ENCODE peak calls at places on chromosome 5, in four cellular contexts. E is IMR-90; Z is upper lobe of left lung; H is CD4-positive, alpha-beta T cell. A is an unnamed sample.
A peak's percentile ranks its signal among the peaks of the same experiment; 100 is the strongest.

GRCh38 chr5:82855893-82856292 is 221.3 kb downstream of the TMEM167A start:
- DNase-seq in E (no peak), Z (no peak), H (no peak), A (no peak)

GRCh38 chr5:139650689-139651501 is 2.7 kb downstream of the CXXC5 start:
- DNase-seq in E (no peak), Z (peak; percentile 84), H (no peak), A (no peak)

GRCh38 chr5:155850411-155850810 is 476.6 kb upstream of the SGCD start:
- DNase-seq in E (no peak), Z (no peak), H (no peak), A (no peak)

GRCh38 chr5:27639005-27639612 is 600.7 kb upstream of the CDH9 start:
- DNase-seq in E (no peak), Z (no peak), H (no peak), A (no peak)

GRCh38 chr5:9549941-9550340 is 4.1 kb upstream of the SEMA5A start:
- DNase-seq in E (peak; percentile 77), Z (no peak), H (no peak), A (no peak)

GRCh38 chr5:129904102-129904666 is at the start of gene CHSY3:
- DNase-seq in E (peak; percentile 54), Z (peak; percentile 89), H (peak; percentile 34), A (peak; percentile 70)

GRCh38 chr5:54720346-54720745 is 202.8 kb downstream of the SNX18 start:
- DNase-seq in E (no peak), Z (no peak), H (no peak), A (no peak)

GRCh38 chr5:37002176-37002751 is 125.7 kb downstream of the NIPBL start:
- DNase-seq in E (no peak), Z (no peak), H (no peak), A (no peak)

GRCh38 chr5:120396186-120396585 is 67.9 kb upstream of the PRR16 start:
- DNase-seq in E (peak; percentile 74), Z (no peak), H (no peak), A (no peak)

GRCh38 chr5:37786855-37787254 is 53.0 kb downstream of the GDNF start:
- DNase-seq in E (peak; percentile 85), Z (no peak), H (no peak), A (no peak)

GRCh38 chr5:140480310-140481014 is 67.0 kb upstream of the EIF4EBP3 start:
- DNase-seq in E (peak; percentile 4), Z (no peak), H (no peak), A (no peak)

GRCh38 chr5:32612134-32612888 is 27.0 kb downstream of the SUB1 start:
- DNase-seq in E (peak; percentile 20), Z (peak; percentile 24), H (no peak), A (no peak)

GRCh38 chr5:180021900-180022299 is 49.7 kb downstream of the RNF130 start:
- DNase-seq in E (no peak), Z (no peak), H (no peak), A (no peak)

GRCh38 chr5:16889972-16890519 is 46.0 kb downstream of the MYO10 start:
- DNase-seq in E (peak; percentile 78), Z (no peak), H (no peak), A (no peak)

GRCh38 chr5:24899180-24899579 is 254.4 kb upstream of the CDH10 start:
- DNase-seq in E (no peak), Z (no peak), H (no peak), A (no peak)

GRCh38 chr5:79120221-79120620 is 8.6 kb downstream of the BHMT start:
- DNase-seq in E (no peak), Z (peak; percentile 36), H (no peak), A (no peak)

GRCh38 chr5:14675309-14675708 is 10.8 kb downstream of the OTULIN start:
- DNase-seq in E (no peak), Z (no peak), H (no peak), A (no peak)

GRCh38 chr5:142016576-142016975 is 3.7 kb upstream of the GNPDA1 start:
- DNase-seq in E (no peak), Z (no peak), H (no peak), A (no peak)

GRCh38 chr5:159765760-159766517 is 150.3 kb upstream of the ADRA1B start:
- DNase-seq in E (peak; percentile 23), Z (no peak), H (no peak), A (no peak)

GRCh38 chr5:107639990-107640389 is 30.7 kb downstream of the EFNA5 start:
- DNase-seq in E (no peak), Z (no peak), H (no peak), A (no peak)

GRCh38 chr5:16666861-16667481 is 50.2 kb upstream of the RETREG1 start:
- DNase-seq in E (peak; percentile 15), Z (no peak), H (peak; percentile 56), A (no peak)

GRCh38 chr5:218457-219289 is 553 bp downstream of the SDHA start:
- DNase-seq in E (peak; percentile 19), Z (peak; percentile 59), H (peak; percentile 38), A (no peak)

GRCh38 chr5:103305829-103306228 is 47.3 kb downstream of the MACIR start:
- DNase-seq in E (peak; percentile 0), Z (no peak), H (no peak), A (no peak)

GRCh38 chr5:103801681-103802080 is 239.1 kb upstream of the NUDT12 start:
- DNase-seq in E (peak; percentile 3), Z (no peak), H (no peak), A (no peak)

GRCh38 chr5:42566658-42567313 is 143.5 kb downstream of the GHR start:
- DNase-seq in E (no peak), Z (no peak), H (no peak), A (no peak)

GRCh38 chr5:141941307-141941706 is 16.7 kb downstream of the PCDH12 start:
- DNase-seq in E (no peak), Z (no peak), H (no peak), A (no peak)

GRCh38 chr5:56561-57290 is 35.2 kb upstream of the PLEKHG4B start:
- DNase-seq in E (peak; percentile 52), Z (no peak), H (no peak), A (no peak)

GRCh38 chr5:54610197-54610898 is 92.8 kb downstream of the SNX18 start:
- DNase-seq in E (no peak), Z (no peak), H (no peak), A (no peak)

GRCh38 chr5:147234825-147235635 is at the start of gene STK32A:
- DNase-seq in E (no peak), Z (peak; percentile 79), H (no peak), A (peak; percentile 63)

GRCh38 chr5:44183753-44184152 is 205.5 kb downstream of the FGF10 start:
- DNase-seq in E (no peak), Z (no peak), H (no peak), A (no peak)

GRCh38 chr5:151264113-151264512 is 11.1 kb downstream of the GM2A start:
- DNase-seq in E (peak; percentile 47), Z (no peak), H (no peak), A (no peak)

GRCh38 chr5:62779010-62779422 is 200.4 kb downstream of the LRRC70 start:
- DNase-seq in E (peak; percentile 60), Z (no peak), H (no peak), A (no peak)
- TF ChIP-seq CTCF in E (peak; percentile 81), Z (peak; percentile 58), H (peak; percentile 70), A (peak; percentile 76)

GRCh38 chr5:74403771-74404170 is 236.8 kb downstream of the ENC1 start:
- DNase-seq in E (no peak), Z (no peak), H (no peak), A (no peak)

GRCh38 chr5:74406844-74407243 is 233.7 kb downstream of the ENC1 start:
- DNase-seq in E (no peak), Z (no peak), H (no peak), A (no peak)

GRCh38 chr5:74401566-74402320 is 238.8 kb downstream of the ENC1 start:
- DNase-seq in E (peak; percentile 26), Z (no peak), H (no peak), A (no peak)

GRCh38 chr5:74402553-74402952 is 238.0 kb downstream of the ENC1 start:
- DNase-seq in E (no peak), Z (no peak), H (no peak), A (no peak)

DNA sequence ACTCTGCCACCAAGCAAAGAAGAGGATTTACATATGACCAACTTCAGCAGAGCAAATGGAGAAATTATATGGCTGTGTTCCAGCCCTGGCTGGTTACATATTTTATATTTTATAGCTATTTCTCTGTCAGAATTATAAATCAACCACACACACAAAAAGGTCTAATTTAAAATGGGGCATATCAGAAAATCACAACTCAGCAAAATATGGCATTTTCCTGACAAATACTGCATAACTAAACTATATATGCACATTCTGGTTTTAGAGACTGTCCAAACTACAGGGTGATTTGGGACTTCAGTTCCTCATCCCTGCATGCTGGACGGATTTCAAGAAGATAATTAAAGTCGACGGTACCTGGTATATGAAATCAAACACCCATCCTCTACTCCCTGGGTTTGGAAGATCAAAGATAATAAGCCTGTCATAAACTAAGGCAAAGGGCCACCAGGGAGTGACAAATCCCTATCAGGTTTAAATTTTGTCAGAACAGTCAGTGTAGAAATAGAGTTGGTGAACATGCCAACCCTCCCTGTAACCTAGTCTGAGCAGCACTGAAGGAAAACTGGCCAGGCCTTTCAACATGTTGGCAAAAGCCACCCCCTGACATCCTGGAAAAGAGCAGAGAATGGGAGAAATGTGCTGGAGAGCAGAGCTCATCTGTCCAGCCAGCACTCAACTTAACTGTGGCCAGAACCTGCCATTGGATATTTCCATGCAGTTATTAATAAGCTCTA is 235.8 kb downstream of the ENC1 start:
- DNase-seq in E (no peak), Z (no peak), H (no peak), A (no peak)
- TF ChIP-seq CTCF in E (no peak), Z (no peak), H (no peak), A (no peak)

GRCh38 chr5:168946363-168946762 is 354.6 kb downstream of the SLIT3 start:
- DNase-seq in E (no peak), Z (no peak), H (no peak), A (no peak)
- TF ChIP-seq CTCF in E (no peak), Z (no peak), H (no peak), A (no peak)

DNA sequence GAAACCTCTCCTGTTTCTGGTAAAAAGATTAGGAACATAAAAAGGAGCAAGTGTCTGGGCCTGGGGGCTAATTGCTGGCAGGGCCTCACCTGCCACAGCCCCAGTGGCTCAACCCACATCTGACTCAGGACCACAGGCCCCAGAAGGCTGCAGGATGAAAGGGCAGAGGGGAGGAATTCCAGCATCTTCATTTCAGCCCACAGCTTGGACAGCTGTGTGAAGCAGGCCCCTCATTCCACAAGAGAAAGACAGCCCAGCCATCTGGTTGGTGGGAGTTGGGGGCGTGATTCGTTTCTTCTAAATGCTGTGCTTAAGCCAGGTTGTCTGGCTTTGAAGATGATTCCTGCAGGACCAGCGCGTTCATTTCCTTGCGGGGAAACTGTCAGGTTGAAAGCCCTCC is 29.1 kb downstream of the NKX2-5 start:
- DNase-seq in E (no peak), Z (no peak), H (no peak), A (no peak)
- TF ChIP-seq CTCF in E (no peak), Z (no peak), H (no peak), A (no peak)

GRCh38 chr5:136058031-136058971 is 29.5 kb downstream of the TGFBI start:
- DNase-seq in E (peak; percentile 100), Z (peak; percentile 47), H (no peak), A (no peak)
- TF ChIP-seq CTCF in E (peak; percentile 76), Z (no peak), H (no peak), A (peak; percentile 39)

GRCh38 chr5:174045470-174046025 is at the start of gene NSG2:
- DNase-seq in E (peak; percentile 75), Z (peak; percentile 80), H (no peak), A (peak; percentile 90)
- TF ChIP-seq CTCF in E (peak; percentile 44), Z (peak; percentile 61), H (no peak), A (peak; percentile 63)

GRCh38 chr5:149130121-149130931 is 11.0 kb upstream of the ABLIM3 start:
- DNase-seq in E (peak; percentile 49), Z (no peak), H (no peak), A (no peak)
- TF ChIP-seq CTCF in E (peak; percentile 56), Z (peak; percentile 34), H (no peak), A (no peak)

A was measured in mesothelial cell of epicardium.